ENCODE peak calls at places on chromosomes 16 and 17, in five cellular contexts. T is A549, B is K562, K is H1, R is HepG2. G is an unnamed sample.

GRCh38 chr16:67943619-67944503 is at the start of gene LCAT:
- DNase-seq in T (no peak), B (peak), K (no peak), R (peak), G (no peak)

GRCh38 chr17:63774982-63775290 is 966 bp downstream of the DDX42 start:
- DNase-seq in T (no peak), B (peak), K (no peak), R (no peak), G (peak)

GRCh38 chr16:77949445-77949844 is 72.9 kb upstream of the CLEC3A start:
- DNase-seq in T (no peak), B (no peak), K (no peak), R (no peak), G (no peak)

GRCh38 chr16:79580465-79581200 is 19.9 kb downstream of the MAF start:
- DNase-seq in T (no peak), B (no peak), K (no peak), R (no peak), G (no peak)

GRCh38 chr17:54920819-54921218 is 20.2 kb downstream of the TOM1L1 start:
- DNase-seq in T (no peak), B (no peak), K (no peak), R (no peak), G (no peak)

GRCh38 chr16:695355-696089 is 5.3 kb upstream of the WDR24 start:
- DNase-seq in T (no peak), B (peak), K (no peak), R (no peak), G (no peak)

GRCh38 chr16:85865-86264 is 7.8 kb downstream of the MPG start:
- DNase-seq in T (no peak), B (no peak), K (no peak), R (no peak), G (no peak)

GRCh38 chr17:79102214-79102613 is 27.6 kb downstream of the ENGASE start:
- DNase-seq in T (no peak), B (no peak), K (no peak), R (no peak), G (no peak)

GRCh38 chr17:59154335-59154720 is 658 bp downstream of the SKA2 start:
- DNase-seq in T (no peak), B (peak), K (no peak), R (peak), G (no peak)

GRCh38 chr17:7987112-7987893 is 15.1 kb upstream of the GUCY2D start:
- DNase-seq in T (no peak), B (no peak), K (no peak), R (no peak), G (no peak)

GRCh38 chr17:76145231-76146052 is 4.4 kb upstream of the FOXJ1 start:
- DNase-seq in T (no peak), B (no peak), K (no peak), R (no peak), G (peak)

GRCh38 chr17:80247561-80247960 is 13.1 kb upstream of the RNF213 start:
- DNase-seq in T (no peak), B (no peak), K (no peak), R (no peak), G (no peak)

GRCh38 chr16:20300312-20301097 is 26.8 kb downstream of the GP2 start:
- DNase-seq in T (peak), B (peak), K (peak), R (peak), G (peak)

GRCh38 chr17:59786213-59786535 is 78.7 kb downstream of the VMP1 start:
- DNase-seq in T (no peak), B (no peak), K (no peak), R (no peak), G (no peak)

GRCh38 chr17:63985387-63986140 is 12.6 kb upstream of the PRR29 start:
- DNase-seq in T (no peak), B (peak), K (no peak), R (no peak), G (no peak)

GRCh38 chr16:57475711-57476339 is 10.5 kb downstream of the DOK4 start:
- DNase-seq in T (peak), B (peak), K (peak), R (peak), G (peak)

GRCh38 chr16:24035127-24035842 is 199.5 kb downstream of the PRKCB start:
- DNase-seq in T (no peak), B (peak), K (no peak), R (no peak), G (no peak)

GRCh38 chr17:76982408-76983074 is 114.3 kb downstream of the MGAT5B start:
- DNase-seq in T (no peak), B (no peak), K (no peak), R (no peak), G (no peak)

GRCh38 chr17:16191604-16192003 is 23.7 kb downstream of the NCOR1 start:
- DNase-seq in T (no peak), B (no peak), K (no peak), R (no peak), G (peak)

GRCh38 chr16:24853830-24854229 is 8.1 kb downstream of the SLC5A11 start:
- DNase-seq in T (peak), B (no peak), K (no peak), R (no peak), G (peak)

GRCh38 chr16:24534634-24535033 is 4.7 kb upstream of the RBBP6 start:
- DNase-seq in T (peak), B (no peak), K (no peak), R (peak), G (peak)

DNA sequence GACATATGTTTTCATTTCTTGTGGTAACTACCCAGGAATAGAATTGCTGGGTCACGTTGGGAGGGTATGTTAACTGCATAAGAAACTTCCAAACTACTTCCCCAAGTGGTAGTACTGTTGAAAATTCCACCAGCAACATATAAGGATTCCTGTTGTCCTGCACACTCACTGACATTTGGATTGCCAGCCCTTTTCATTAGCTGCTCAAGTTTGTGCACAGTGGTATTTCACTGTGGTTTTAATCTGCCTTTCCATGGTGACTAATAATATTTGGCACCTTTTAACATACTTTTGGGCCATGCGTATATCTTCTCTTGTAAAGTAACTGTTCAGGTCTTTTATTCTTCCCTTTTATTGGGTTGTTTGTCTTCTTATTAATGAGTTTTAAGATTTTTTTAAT is 103.3 kb downstream of the GNAO1 start:
- DNase-seq in T (no peak), B (no peak), K (no peak), R (no peak), G (no peak)
- TF ChIP-seq JUN in T (no peak), B (no peak), K (no peak), R (no peak), G (no peak)

DNA sequence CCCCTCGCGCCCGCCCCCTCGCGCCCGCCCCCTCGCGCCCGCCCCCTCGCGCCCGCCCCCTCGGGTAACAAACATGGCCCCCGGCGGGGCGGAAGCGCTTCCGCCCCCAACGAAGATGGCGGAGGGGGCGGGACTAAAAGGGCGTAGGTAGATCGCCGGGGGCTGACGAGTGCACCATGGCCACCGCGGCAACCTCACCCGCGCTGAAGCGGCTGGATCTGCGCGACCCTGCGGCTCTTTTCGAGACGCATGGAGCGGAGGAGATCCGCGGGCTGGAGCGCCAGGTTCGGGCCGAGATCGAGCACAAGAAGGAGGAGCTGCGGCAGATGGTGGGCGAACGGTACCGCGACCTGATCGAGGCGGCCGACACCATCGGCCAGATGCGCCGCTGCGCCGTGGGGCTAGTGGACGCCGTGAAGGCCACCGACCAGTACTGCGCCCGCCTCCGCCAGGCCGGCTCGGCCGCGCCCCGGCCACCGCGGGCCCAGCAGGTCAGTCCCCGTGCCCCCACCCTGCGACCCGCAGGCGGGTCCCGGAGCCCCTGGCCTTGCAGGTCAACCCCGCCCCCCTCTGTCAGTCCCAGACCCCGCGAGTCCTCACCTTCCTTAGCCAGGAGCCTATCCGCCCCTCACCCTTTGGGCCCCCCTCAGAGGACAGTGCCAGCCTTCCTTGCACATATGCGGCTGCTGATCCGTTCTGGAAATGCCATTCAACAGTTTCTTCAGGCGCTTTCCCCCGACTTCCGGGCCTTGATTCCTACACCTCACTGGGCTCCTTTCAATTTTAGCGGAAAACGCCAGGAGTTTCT is at the start of gene COG1:
- DNase-seq in T (peak), B (peak), K (no peak), R (peak), G (peak)
- TF ChIP-seq POLR2A in T (peak), B (peak), K (no peak), R (peak), G (peak)

DNA sequence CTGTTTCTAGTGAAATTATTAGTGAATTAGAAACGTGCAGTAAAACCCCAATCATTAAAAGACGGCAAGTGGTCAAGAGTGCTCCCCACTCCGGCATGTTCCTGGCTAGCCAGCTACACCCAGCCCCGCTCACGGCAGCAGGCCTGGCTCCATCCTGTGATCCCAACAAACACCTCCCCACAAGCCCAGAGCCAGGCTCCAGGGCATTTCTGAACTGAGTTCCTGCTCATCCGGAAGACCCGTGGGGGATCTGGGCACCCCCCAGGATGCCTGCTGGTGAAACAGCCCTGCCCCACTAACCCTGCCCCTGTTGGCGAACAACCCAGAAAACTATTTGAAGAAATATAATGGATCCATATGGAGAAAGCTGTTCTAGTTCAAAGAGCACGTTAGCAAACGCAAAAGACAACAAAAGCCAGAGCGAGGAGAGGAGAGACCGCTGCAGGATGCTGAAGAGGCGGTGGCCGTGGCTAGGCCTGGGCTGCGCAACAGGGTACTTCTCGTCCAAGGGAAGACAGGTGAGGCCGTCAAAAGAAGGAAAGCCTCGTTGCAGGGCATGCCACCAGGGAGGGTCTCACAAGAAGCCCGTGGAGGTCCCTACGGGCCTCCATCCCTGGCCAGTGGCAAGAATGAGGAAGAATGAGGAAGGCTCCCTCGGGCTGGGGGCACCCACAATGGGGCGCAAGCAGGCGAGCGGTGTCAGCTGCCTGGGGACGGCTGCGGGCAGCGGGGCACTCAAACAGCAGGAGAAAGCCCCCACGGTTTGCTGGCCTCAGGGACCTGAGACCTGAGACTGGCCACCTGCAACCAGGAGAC is 19.2 kb downstream of the SLC16A3 start:
- DNase-seq in T (no peak), B (no peak), K (no peak), R (no peak), G (no peak)
- TF ChIP-seq JUN in T (no peak), B (no peak), K (no peak), R (no peak), G (no peak)

GRCh38 chr17:81334419-81334896 is 39.4 kb upstream of the SLC38A10 start:
- DNase-seq in T (no peak), B (no peak), K (no peak), R (no peak), G (no peak)
- TF ChIP-seq POLR2A in T (no peak), B (no peak), K (no peak), R (no peak), G (no peak)

DNA sequence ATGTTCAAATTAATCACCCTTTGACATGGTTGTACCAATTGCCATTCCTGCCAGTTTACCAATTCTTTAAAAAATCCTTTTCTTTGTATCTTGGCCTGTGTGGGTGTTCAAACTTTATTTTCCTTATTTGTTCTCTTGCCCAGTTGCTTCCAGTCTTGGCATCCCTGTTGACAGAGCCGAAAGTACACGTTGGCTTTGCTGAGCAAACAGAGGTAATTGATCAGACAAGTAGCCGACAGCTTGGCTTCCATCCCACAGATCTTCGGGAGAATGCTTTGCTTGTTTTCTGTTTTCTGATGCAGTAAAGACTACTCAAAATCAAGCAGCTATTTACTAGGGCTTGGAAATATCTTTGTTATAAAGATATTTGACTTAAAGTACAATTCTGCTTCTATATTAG is 506.8 kb upstream of the SALL1 start:
- DNase-seq in T (no peak), B (no peak), K (no peak), R (no peak), G (no peak)
- TF ChIP-seq JUN in T (no peak), B (no peak), K (no peak), R (no peak), G (no peak)

GRCh38 chr17:73365203-73365933 is 53.6 kb upstream of the CDC42EP4 start:
- DNase-seq in T (no peak), B (no peak), K (no peak), R (no peak), G (no peak)

GRCh38 chr17:73368085-73368631 is 56.4 kb upstream of the CDC42EP4 start:
- DNase-seq in T (no peak), B (no peak), K (no peak), R (no peak), G (no peak)

GRCh38 chr17:73363788-73364522 is 52.2 kb upstream of the CDC42EP4 start:
- DNase-seq in T (no peak), B (no peak), K (no peak), R (peak), G (no peak)

GRCh38 chr17:73369126-73369525 is 57.3 kb upstream of the CDC42EP4 start:
- DNase-seq in T (no peak), B (peak), K (no peak), R (no peak), G (no peak)

GRCh38 chr17:73365934-73366623 is 54.3 kb upstream of the CDC42EP4 start:
- DNase-seq in T (no peak), B (peak), K (no peak), R (no peak), G (no peak)
- TF ChIP-seq POLR2A in T (no peak), B (no peak), K (no peak), R (no peak), G (no peak)

GRCh38 chr16:58501242-58502131 is 1.5 kb downstream of the NDRG4 start:
- DNase-seq in T (no peak), B (peak), K (no peak), R (peak), G (no peak)

GRCh38 chr16:58502217-58502921 is 2.4 kb downstream of the NDRG4 start:
- DNase-seq in T (no peak), B (no peak), K (no peak), R (no peak), G (no peak)

GRCh38 chr16:58503166-58503862 is 3.4 kb downstream of the NDRG4 start:
- DNase-seq in T (no peak), B (no peak), K (no peak), R (no peak), G (no peak)

GRCh38 chr16:58506241-58507194 is 6.6 kb downstream of the NDRG4 start:
- DNase-seq in T (no peak), B (no peak), K (no peak), R (no peak), G (no peak)

GRCh38 chr16:58503863-58504688 is 4.1 kb downstream of the NDRG4 start:
- DNase-seq in T (no peak), B (no peak), K (no peak), R (no peak), G (no peak)
- TF ChIP-seq JUN in T (no peak), B (no peak), K (no peak), R (no peak), G (no peak)

DNA sequence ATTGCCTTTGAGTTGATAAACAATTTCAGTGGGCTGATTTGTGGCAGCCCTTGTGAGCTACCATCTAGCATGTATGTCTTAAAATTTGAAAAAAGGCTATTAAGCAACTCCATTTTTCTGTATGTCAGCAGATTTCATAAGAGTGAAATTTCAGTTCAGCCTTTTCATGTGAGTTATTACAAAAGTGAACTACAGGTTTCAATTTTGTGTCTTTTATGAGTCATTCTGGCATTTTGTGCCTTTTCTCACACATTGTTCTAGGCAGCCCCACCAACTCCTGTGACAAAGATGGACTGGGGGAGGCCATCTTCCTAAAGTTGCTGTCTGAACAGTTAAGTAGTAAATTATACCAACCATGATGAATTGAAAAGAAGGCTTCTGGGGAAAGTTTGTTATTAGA is 52.1 kb downstream of the USP10 start:
- DNase-seq in T (no peak), B (no peak), K (no peak), R (no peak), G (peak)
- TF ChIP-seq POLR2A in T (no peak), B (no peak), K (no peak), R (no peak), G (no peak)

GRCh38 chr16:3498988-3499387 is 1.8 kb upstream of the CLUAP1 start:
- DNase-seq in T (no peak), B (no peak), K (no peak), R (no peak), G (no peak)
- TF ChIP-seq JUN in T (no peak), B (no peak), K (no peak), R (no peak), G (no peak)